ENCODE peak calls at places on chromosome 11, in six cellular contexts. K is right cardiac atrium; Z is right atrium auricular region; E is CD8-positive, alpha-beta memory T cell; C is prostate gland; Q is cardiac muscle cell. D is an unnamed sample.

GRCh38 chr11:107928767-107929507 is 689 bp downstream of the RAB39A start:
- DNase-seq in C (no peak), Q (no peak), K (peak; percentile 16), E (no peak), Z (no peak), D (peak; percentile 19)

GRCh38 chr11:808427-809286 is 1.1 kb upstream of the RPLP2 start:
- DNase-seq in Z (peak; percentile 93), E (peak; percentile 50), K (peak; percentile 90), Q (no peak), C (no peak), D (no peak)

GRCh38 chr11:44916316-44916715 is 34.4 kb downstream of the TP53I11 start:
- DNase-seq in C (no peak), K (no peak), Z (no peak), E (no peak), Q (no peak), D (no peak)

GRCh38 chr11:36219996-36220395 is 69.2 kb downstream of the COMMD9 start:
- DNase-seq in Q (no peak), K (no peak), C (no peak), E (no peak), Z (no peak), D (no peak)

GRCh38 chr11:108561535-108561991 is 32.0 kb downstream of the EXPH5 start:
- DNase-seq in C (no peak), E (no peak), K (no peak), Z (no peak), Q (peak; percentile 49), D (no peak)

GRCh38 chr11:130897262-130898182 is 18.8 kb downstream of the SNX19 start:
- DNase-seq in K (peak; percentile 84), C (peak; percentile 72), Q (peak; percentile 98), Z (peak; percentile 90), E (no peak), D (no peak)

GRCh38 chr11:114296190-114296978 is at the start of gene NNMT:
- DNase-seq in K (peak; percentile 86), Q (peak; percentile 99), Z (peak; percentile 82), C (no peak), E (no peak), D (no peak)

GRCh38 chr11:78539566-78539965 is 35.1 kb downstream of the NARS2 start:
- DNase-seq in E (no peak), Q (peak; percentile 51), C (no peak), Z (no peak), K (no peak), D (no peak)

GRCh38 chr11:2376751-2377451 is at the start of gene CD81:
- DNase-seq in E (peak; percentile 55), Z (no peak), Q (peak; percentile 53), C (no peak), K (no peak), D (peak; percentile 59)

GRCh38 chr11:83392556-83392955 is 106.4 kb upstream of the CCDC90B start:
- DNase-seq in K (no peak), E (no peak), C (no peak), Z (no peak), Q (no peak), D (no peak)

GRCh38 chr11:13221722-13222121 is 55.9 kb upstream of the BMAL1 start:
- DNase-seq in Q (no peak), Z (no peak), E (no peak), K (no peak), C (no peak), D (peak; percentile 27)

GRCh38 chr11:128503231-128503991 is 83.9 kb downstream of the ETS1 start:
- DNase-seq in E (no peak), C (no peak), K (no peak), Q (peak; percentile 65), Z (no peak), D (no peak)

GRCh38 chr11:70710192-70710965 is 312.1 kb downstream of the CTTN start:
- DNase-seq in Z (no peak), C (no peak), K (no peak), E (no peak), Q (no peak), D (no peak)

GRCh38 chr11:3139481-3140290 is 25.4 kb downstream of the OSBPL5 start:
- DNase-seq in C (no peak), Q (no peak), K (peak; percentile 12), E (no peak), Z (no peak), D (no peak)

GRCh38 chr11:119782673-119783072 is 53.7 kb upstream of the NECTIN1 start:
- DNase-seq in C (no peak), E (no peak), Z (no peak), Q (no peak), K (no peak), D (no peak)

GRCh38 chr11:73965076-73965763 is 14.4 kb downstream of the DNAJB13 start:
- DNase-seq in K (no peak), E (no peak), Q (peak; percentile 21), C (no peak), Z (no peak), D (no peak)

GRCh38 chr11:104776501-104777170 is 121.6 kb downstream of the CASP12 start:
- DNase-seq in K (no peak), C (no peak), E (no peak), Z (no peak), Q (no peak), D (no peak)

GRCh38 chr11:69644962-69645675 is 4.2 kb downstream of the CCND1 start:
- DNase-seq in E (no peak), K (no peak), Q (no peak), C (no peak), Z (no peak), D (no peak)

GRCh38 chr11:103940542-103940941 is 95.9 kb upstream of the DDI1 start:
- DNase-seq in Q (no peak), C (no peak), Z (no peak), K (no peak), E (no peak), D (no peak)

GRCh38 chr11:2216400-2217064 is 44.9 kb upstream of the TH start:
- DNase-seq in Q (no peak), Z (no peak), E (no peak), K (no peak), C (no peak), D (no peak)

GRCh38 chr11:131206671-131207070 is 163.7 kb upstream of the NTM start:
- DNase-seq in C (no peak), Z (no peak), E (no peak), Q (peak; percentile 26), K (no peak), D (no peak)

GRCh38 chr11:20060180-20060579 is 100.1 kb downstream of the DBX1 start:
- DNase-seq in Q (no peak), E (no peak), Z (no peak), C (no peak), K (no peak), D (no peak)

GRCh38 chr11:43996318-43996717 is 51.5 kb upstream of the ACCSL start:
- DNase-seq in C (no peak), E (no peak), Q (no peak), Z (no peak), K (no peak), D (no peak)

GRCh38 chr11:14350215-14350614 is 8.8 kb downstream of the RRAS2 start:
- DNase-seq in K (no peak), Z (no peak), C (no peak), Q (no peak), E (no peak), D (peak; percentile 56)

GRCh38 chr11:76648061-76648460 is 22.5 kb downstream of the LRRC32 start:
- DNase-seq in K (no peak), Z (no peak), C (no peak), E (no peak), Q (no peak), D (no peak)

GRCh38 chr11:71180694-71181466 is 71.5 kb downstream of the SHANK2 start:
- DNase-seq in C (no peak), K (no peak), Q (no peak), E (no peak), Z (no peak), D (no peak)

GRCh38 chr11:105357764-105358163 is 218.2 kb upstream of the CARD18 start:
- DNase-seq in E (no peak), Z (no peak), C (no peak), K (no peak), Q (peak; percentile 87), D (no peak)

DNA sequence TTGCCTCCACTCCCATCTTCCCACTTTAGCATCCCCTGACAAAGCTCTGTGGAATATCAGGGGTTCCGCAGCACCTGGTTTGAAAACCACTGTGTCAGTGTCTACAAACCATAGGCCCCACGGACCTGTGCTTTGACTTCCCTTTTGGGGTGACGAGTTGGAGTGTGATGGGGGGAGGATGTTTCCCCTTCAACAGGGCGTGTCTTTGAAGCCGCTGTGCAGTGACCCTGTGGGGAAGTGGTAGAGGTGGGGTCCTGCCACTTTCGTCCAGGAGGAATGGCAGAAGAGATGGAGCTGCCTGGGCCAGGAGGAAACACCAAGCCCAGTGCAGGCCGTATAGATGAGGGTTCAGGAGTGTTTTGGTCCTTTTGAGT is 20.9 kb downstream of the TPBGL start:
- DNase-seq in Z (no peak), K (no peak), C (no peak), E (no peak), Q (no peak), D (no peak)
- H3K4me1 ChIP-seq in Z (no peaks in the 10 kb centered on the region), K (peaks cover 10% of the 10 kb centered on the region), C (no peaks in the 10 kb centered on the region), E (peaks cover 47% of the 10 kb centered on the region), Q (no peaks in the 10 kb centered on the region), D (no peaks in the 10 kb centered on the region)

GRCh38 chr11:67645521-67646457 is 4.7 kb downstream of the ACY3 start:
- DNase-seq in Z (no peak), Q (no peak), E (no peak), K (no peak), C (no peak), D (no peak)

GRCh38 chr11:67646535-67647336 is 3.8 kb downstream of the ACY3 start:
- DNase-seq in E (peak; percentile 26), K (no peak), Q (no peak), C (no peak), Z (no peak), D (no peak)

GRCh38 chr11:67644042-67644441 is 4.5 kb upstream of the TBX10 start:
- DNase-seq in Q (peak; percentile 27), C (no peak), E (no peak), Z (no peak), K (no peak), D (peak; percentile 50)

GRCh38 chr11:67642490-67643120 is 3.0 kb upstream of the TBX10 start:
- DNase-seq in Z (no peak), Q (no peak), C (no peak), K (no peak), E (no peak), D (no peak)

GRCh38 chr11:67644472-67645418 is 5.2 kb upstream of the TBX10 start:
- DNase-seq in E (no peak), Q (no peak), C (no peak), Z (no peak), K (no peak), D (no peak)
- H3K4me1 ChIP-seq in E (peaks cover 38% of the 10 kb centered on the region), Q (no peaks in the 10 kb centered on the region), C (no peaks in the 10 kb centered on the region), Z (no peaks in the 10 kb centered on the region), K (no peaks in the 10 kb centered on the region), D (no peaks in the 10 kb centered on the region)

GRCh38 chr11:8684600-8685290 is 2.2 kb downstream of the RPL27A start:
- DNase-seq in Q (no peak), K (no peak), C (no peak), E (no peak), Z (no peak), D (no peak)
- H3K4me1 ChIP-seq in Q (peaks cover 5% of the 10 kb centered on the region), K (peaks cover 4% of the 10 kb centered on the region), C (peaks cover 8% of the 10 kb centered on the region), E (peaks cover 43% of the 10 kb centered on the region), Z (no peaks in the 10 kb centered on the region), D (peaks cover 49% of the 10 kb centered on the region)

DNA sequence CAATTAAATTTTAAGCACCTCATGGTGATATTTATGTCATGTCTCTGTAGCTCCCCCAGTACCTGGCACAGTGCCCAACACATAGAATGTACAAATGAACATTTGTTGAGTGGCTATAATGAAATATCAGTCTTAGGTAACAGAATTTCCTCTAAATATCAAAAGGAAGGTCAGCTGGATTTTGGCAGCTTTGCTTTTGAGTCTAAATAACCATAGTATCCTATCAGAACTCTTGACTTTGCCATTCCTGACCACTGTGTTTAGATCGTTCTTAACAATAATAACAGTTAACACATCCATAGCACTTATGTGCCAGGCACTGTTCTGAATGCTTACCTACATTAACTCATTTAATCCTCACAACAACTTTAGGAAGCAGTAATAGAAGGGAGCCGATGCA is 26.6 kb downstream of the TMEM123 start:
- DNase-seq in Z (no peak), E (no peak), C (no peak), K (no peak), Q (no peak), D (no peak)
- H3K4me1 ChIP-seq in Z (no peaks in the 10 kb centered on the region), E (peaks cover 60% of the 10 kb centered on the region), C (peaks cover 6% of the 10 kb centered on the region), K (peaks cover 5% of the 10 kb centered on the region), Q (peaks cover 6% of the 10 kb centered on the region), D (peaks cover 31% of the 10 kb centered on the region)